ENCODE peak calls at places on chromosomes 11 and 22, in seven cellular contexts. K is gastrocnemius medialis, H is ELR, J is T-helper 2 cell, D is RPMI7951, A is NCI-H2171, G is substantia nigra. U is an unnamed sample.

GRCh38 chr11:123798513-123799252 is 7.5 kb downstream of the OR6M1 start:
- DNase-seq in A (no peak), G (no peak), K (no peak), J (no peak), H (no peak), D (no peak), U (no peak)

GRCh38 chr11:79441159-79441875 is 487 bp upstream of the TENM4 start:
- DNase-seq in K (no peak), D (peak), A (no peak), J (no peak), G (no peak), H (peak), U (no peak)

GRCh38 chr22:28243539-28243938 is 324.5 kb upstream of the PITPNB start:
- DNase-seq in G (no peak), K (no peak), D (no peak), J (no peak), H (peak), A (no peak), U (no peak)

GRCh38 chr11:16252373-16252772 is 104.0 kb downstream of the SOX6 start:
- DNase-seq in D (no peak), A (no peak), K (no peak), H (no peak), G (no peak), J (no peak), U (no peak)

GRCh38 chr11:103623933-103624332 is 412.5 kb upstream of the DDI1 start:
- DNase-seq in D (no peak), K (no peak), G (no peak), J (no peak), A (no peak), H (no peak), U (no peak)

GRCh38 chr11:35619754-35620640 is 1.7 kb downstream of the FJX1 start:
- DNase-seq in K (no peak), H (peak), J (no peak), G (peak), D (peak), A (peak), U (peak)

GRCh38 chr22:49358041-49358440 is 469.6 kb downstream of the BRD1 start:
- DNase-seq in K (no peak), J (no peak), H (no peak), A (no peak), G (no peak), D (no peak), U (no peak)

GRCh38 chr22:41526802-41527799 is 17.2 kb downstream of the POLR3H start:
- DNase-seq in J (peak), G (peak), D (peak), K (peak), A (peak), H (peak), U (no peak)

GRCh38 chr11:2092956-2093412 is 46.2 kb downstream of the IGF2 start:
- DNase-seq in J (peak), H (peak), K (peak), D (peak), G (peak), A (peak), U (peak)

GRCh38 chr22:22753526-22754267 is 109.3 kb downstream of the GGTLC2 start:
- DNase-seq in J (peak), D (peak), A (peak), G (peak), K (no peak), H (peak), U (no peak)

GRCh38 chr11:116831790-116832349 is 2.2 kb downstream of the APOC3 start:
- DNase-seq in J (no peak), A (no peak), G (no peak), H (no peak), K (no peak), D (no peak), U (no peak)

GRCh38 chr11:48018561-48019229 is 38.3 kb downstream of the PTPRJ start:
- DNase-seq in H (no peak), K (no peak), D (no peak), G (peak), A (no peak), J (no peak), U (no peak)

GRCh38 chr11:105862736-105863367 is 159.2 kb downstream of the MSANTD4 start:
- DNase-seq in G (no peak), A (no peak), H (peak), D (peak), J (no peak), K (no peak), U (peak)

GRCh38 chr11:57545883-57546282 is 8.5 kb downstream of the SMTNL1 start:
- DNase-seq in K (no peak), D (no peak), H (no peak), J (no peak), A (no peak), G (no peak), U (no peak)

GRCh38 chr11:112724194-112724790 is 236.9 kb upstream of the NCAM1 start:
- DNase-seq in A (no peak), K (no peak), D (no peak), H (no peak), J (no peak), G (no peak), U (no peak)

GRCh38 chr22:30720263-30720837 is 25.7 kb downstream of the OSBP2 start:
- DNase-seq in H (no peak), K (no peak), A (no peak), G (no peak), J (no peak), D (no peak), U (no peak)